ENCODE peak calls at places on chromosomes 6 and 20, in eight cellular contexts. Z is foreskin fibroblast, C is HL-60, D is fibroblast of lung, M is mucosa of descending colon, Y is dorsolateral prefrontal cortex, P is SK-N-SH, G is AG04449. R is an unnamed sample.

GRCh38 chr6:39803872-39804271 is 11.7 kb downstream of the DAAM2 start:
- DNase-seq in C (no peak), Z (no peak), G (no peak), D (no peak), P (no peak), M (no peak), Y (no peak), R (no peak)

GRCh38 chr20:19493794-19494495 is 264.1 kb upstream of the RIN2 start:
- DNase-seq in Y (no peak), C (no peak), Z (no peak), G (no peak), D (no peak), P (no peak), M (no peak), R (no peak)

GRCh38 chr6:41723178-41723935 is 12.1 kb downstream of the TFEB start:
- DNase-seq in Z (peak), G (peak), C (peak), D (peak), Y (peak), P (no peak), M (peak), R (peak)

GRCh38 chr6:106628658-106629102 is 618 bp downstream of the RTN4IP1 start:
- DNase-seq in C (peak), Z (no peak), P (no peak), D (no peak), G (no peak), Y (no peak), M (peak), R (no peak)

GRCh38 chr20:1894471-1894950 is 696 bp upstream of the SIRPA start:
- DNase-seq in D (peak), Y (peak), G (no peak), M (peak), Z (peak), P (peak), C (peak), R (peak)

GRCh38 chr20:8744228-8744844 is 324.6 kb upstream of the PLCB4 start:
- DNase-seq in M (no peak), P (no peak), Z (peak), C (no peak), G (no peak), Y (no peak), D (peak), R (peak)

GRCh38 chr20:11912013-11912663 is 5.6 kb upstream of the BTBD3 start:
- DNase-seq in M (peak), Y (no peak), P (peak), Z (peak), D (peak), G (no peak), C (peak), R (no peak)

GRCh38 chr20:44448753-44449546 is 26.7 kb upstream of the TTPAL start:
- DNase-seq in P (peak), M (peak), G (no peak), Y (no peak), D (no peak), C (no peak), Z (no peak), R (no peak)

GRCh38 chr6:170443151-170443662 is 109.9 kb downstream of the PSMB1 start:
- DNase-seq in P (peak), M (no peak), D (no peak), G (no peak), Z (no peak), C (no peak), Y (no peak), R (no peak)

GRCh38 chr20:58551631-58552030 is 36.4 kb upstream of the APCDD1L start:
- DNase-seq in C (no peak), P (no peak), M (no peak), Z (no peak), G (no peak), D (no peak), Y (no peak), R (no peak)

GRCh38 chr20:2557873-2558580 is 21.7 kb downstream of the TMC2 start:
- DNase-seq in M (no peak), P (no peak), Y (no peak), G (no peak), C (no peak), Z (no peak), D (no peak), R (no peak)

GRCh38 chr20:50537546-50538201 is 27.5 kb downstream of the PTPN1 start:
- DNase-seq in C (no peak), Y (no peak), Z (no peak), D (no peak), M (no peak), G (no peak), P (no peak), R (no peak)

GRCh38 chr6:56851104-56851503 is 103.8 kb upstream of the BEND6 start:
- DNase-seq in Z (peak), C (no peak), Y (no peak), G (no peak), D (peak), M (no peak), P (peak), R (peak)

GRCh38 chr6:41591859-41592502 is 45.8 kb downstream of the FOXP4 start:
- DNase-seq in Y (peak), M (peak), D (peak), G (no peak), P (peak), C (peak), Z (peak), R (peak)

GRCh38 chr6:132734694-132735236 is 20.9 kb upstream of the VNN1 start:
- DNase-seq in C (peak), M (no peak), P (no peak), Z (peak), Y (no peak), D (peak), G (no peak), R (no peak)

GRCh38 chr6:112909781-112910180 is 562.7 kb downstream of the RFPL4B start:
- DNase-seq in C (no peak), P (no peak), D (no peak), Y (no peak), M (no peak), Z (peak), G (no peak), R (no peak)

GRCh38 chr20:2865630-2866029 is 7.7 kb upstream of the PTPRA start:
- DNase-seq in M (no peak), P (no peak), G (no peak), Y (no peak), C (no peak), D (no peak), Z (no peak), R (no peak)

GRCh38 chr6:2434116-2434515 is 188.7 kb upstream of the GMDS start:
- DNase-seq in Z (no peak), G (no peak), C (no peak), P (no peak), Y (no peak), M (no peak), D (no peak), R (no peak)

GRCh38 chr20:20085071-20085470 is 32.7 kb downstream of the CFAP61 start:
- DNase-seq in C (no peak), P (no peak), G (no peak), Z (no peak), Y (no peak), D (no peak), M (no peak), R (no peak)

GRCh38 chr6:152669894-152670293 is 27.8 kb upstream of the MYCT1 start:
- DNase-seq in M (no peak), G (no peak), D (peak), C (no peak), Y (no peak), P (peak), Z (peak), R (peak)

GRCh38 chr6:153989989-153990388 is 49.1 kb upstream of the OPRM1 start:
- DNase-seq in G (no peak), P (no peak), D (no peak), Y (no peak), M (no peak), Z (no peak), C (no peak), R (no peak)

GRCh38 chr20:63659370-63659769 is 1.3 kb downstream of the RTEL1 start:
- DNase-seq in D (no peak), C (no peak), Z (no peak), Y (no peak), G (no peak), M (no peak), P (no peak), R (no peak)

GRCh38 chr20:50172347-50173013 is 18.1 kb upstream of the CEBPB start:
- DNase-seq in M (peak), Y (peak), G (no peak), P (no peak), Z (peak), D (peak), C (no peak), R (peak)

GRCh38 chr20:17841751-17842191 is 126.8 kb downstream of the SNX5 start:
- DNase-seq in D (peak), G (no peak), M (no peak), Y (no peak), C (no peak), Z (peak), P (no peak), R (peak)

GRCh38 chr20:43564993-43565757 is 6.3 kb downstream of the SGK2 start:
- DNase-seq in D (no peak), G (no peak), C (no peak), Y (peak), M (no peak), P (no peak), Z (no peak), R (no peak)

GRCh38 chr6:15401769-15402250 is 155.9 kb downstream of the JARID2 start:
- DNase-seq in D (no peak), Y (no peak), Z (no peak), M (no peak), G (no peak), P (no peak), C (no peak), R (no peak)

GRCh38 chr6:82712826-82713225 is 349.2 kb downstream of the TPBG start:
- DNase-seq in P (peak), D (peak), G (no peak), Z (no peak), M (no peak), C (no peak), Y (no peak), R (no peak)

GRCh38 chr6:16129623-16130243 is 847 bp downstream of the MYLIP start:
- DNase-seq in M (peak), G (no peak), D (peak), Z (peak), Y (peak), P (no peak), C (peak), R (peak)

DNA sequence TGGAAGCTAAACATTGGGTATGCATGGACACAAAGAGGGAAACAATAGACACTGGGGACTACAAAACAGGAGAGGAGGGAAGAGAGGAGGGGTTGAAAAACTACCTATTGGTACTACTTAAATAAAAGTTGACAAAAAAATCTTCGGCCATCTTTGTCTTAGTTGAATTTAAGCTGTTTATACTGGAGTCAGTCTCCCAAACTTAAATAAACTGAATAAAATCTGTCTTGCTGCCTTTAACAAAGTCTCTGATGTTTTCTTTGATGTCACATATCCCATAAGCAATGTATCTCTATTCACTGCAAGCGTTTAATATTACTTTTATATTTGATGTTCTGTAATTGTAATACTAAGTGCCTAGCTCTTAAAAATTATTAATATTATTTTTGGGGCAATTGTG is 409.2 kb upstream of the EPHA7 start:
- DNase-seq in C (no peak), D (no peak), Z (no peak), P (no peak), G (no peak), Y (no peak), M (no peak), R (no peak)
- H3K4me3 ChIP-seq in C (no peak), D (no peak), Z (no peak), P (no peak), G (no peak), Y (no peak), M (no peak), R (no peak)

GRCh38 chr6:99130897-99131873 is 183.4 kb upstream of the FBXL4 start:
- DNase-seq in Z (no peak), P (no peak), Y (no peak), C (no peak), M (no peak), G (no peak), D (no peak), R (no peak)
- TF ChIP-seq CTCF in Z (no peak), P (no peak), Y (no peak), C (no peak), M (no peak), G (no peak), D (no peak), R (no peak)

GRCh38 chr20:22579119-22579427 is 5.3 kb downstream of the FOXA2 start:
- DNase-seq in Z (no peak), D (no peak), P (no peak), C (no peak), Y (no peak), M (peak), G (no peak), R (no peak)

GRCh38 chr20:22576273-22576672 is 8.1 kb downstream of the FOXA2 start:
- DNase-seq in G (no peak), Y (no peak), P (no peak), C (no peak), M (no peak), Z (no peak), D (no peak), R (no peak)

GRCh38 chr20:22578221-22579118 is 5.9 kb downstream of the FOXA2 start:
- DNase-seq in D (no peak), C (no peak), Z (no peak), P (no peak), Y (no peak), M (peak), G (no peak), R (no peak)

GRCh38 chr20:22576733-22577514 is 7.4 kb downstream of the FOXA2 start:
- DNase-seq in G (no peak), Z (no peak), C (no peak), P (no peak), Y (no peak), M (no peak), D (no peak), R (no peak)

DNA sequence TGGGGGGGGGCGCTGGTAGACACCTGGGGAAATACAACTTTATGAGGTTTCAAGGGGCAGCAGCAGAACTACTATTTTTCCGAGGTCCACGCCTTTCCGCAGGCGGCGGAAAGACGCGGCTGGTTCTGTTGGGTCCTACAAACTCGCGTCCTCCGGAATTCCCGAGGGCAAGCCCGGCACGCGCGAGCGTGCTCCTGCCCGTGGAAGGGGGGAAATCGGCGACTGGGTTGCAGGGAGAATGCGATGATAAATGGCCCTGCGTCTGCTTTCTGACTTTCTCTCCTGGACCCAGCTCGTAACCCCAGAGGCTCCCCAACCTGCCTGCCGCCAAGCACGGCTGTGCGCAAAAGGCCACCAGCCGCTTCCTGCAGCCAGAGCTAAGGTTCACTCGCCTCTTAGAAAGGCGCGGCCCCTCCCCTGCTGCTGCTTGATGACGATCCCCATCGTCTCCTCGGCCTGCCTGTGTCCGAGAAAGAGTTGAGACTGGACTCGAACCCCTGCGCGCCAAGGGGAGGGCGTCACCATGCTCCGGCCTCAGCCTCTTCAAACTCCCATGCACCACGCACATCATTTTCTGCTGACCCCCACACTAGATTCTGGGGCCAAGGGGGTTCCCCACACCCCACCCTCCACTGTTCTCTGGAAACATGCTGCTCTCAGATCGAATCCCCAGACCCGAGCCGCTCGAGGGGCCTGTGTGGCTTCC is 6.7 kb downstream of the FOXA2 start:
- DNase-seq in Y (no peak), P (no peak), Z (no peak), G (no peak), D (no peak), C (no peak), M (peak), R (no peak)
- H3K4me3 ChIP-seq in Y (no peak), P (no peak), Z (no peak), G (no peak), D (no peak), C (no peak), M (no peak), R (no peak)

GRCh38 chr20:4263011-4263410 is 247.7 kb upstream of the RNF24 start:
- DNase-seq in G (no peak), C (no peak), P (no peak), Z (no peak), Y (no peak), M (no peak), D (no peak), R (no peak)

GRCh38 chr20:4260102-4260501 is 244.7 kb upstream of the RNF24 start:
- DNase-seq in P (no peak), G (no peak), C (no peak), D (no peak), Y (no peak), M (no peak), Z (no peak), R (no peak)

GRCh38 chr20:4266183-4266582 is 250.8 kb upstream of the RNF24 start:
- DNase-seq in Z (no peak), D (no peak), P (no peak), Y (no peak), M (no peak), C (no peak), G (no peak), R (no peak)

GRCh38 chr20:4256886-4257285 is 241.5 kb upstream of the RNF24 start:
- DNase-seq in D (no peak), P (no peak), M (no peak), C (no peak), Y (no peak), G (no peak), Z (peak), R (no peak)

GRCh38 chr20:4261333-4262284 is 246.3 kb upstream of the RNF24 start:
- DNase-seq in G (peak), C (no peak), Y (no peak), Z (peak), D (peak), P (no peak), M (no peak), R (peak)
- TF ChIP-seq CTCF in G (no peak), C (no peak), Y (no peak), Z (peak), D (no peak), P (peak), M (no peak), R (peak)

GRCh38 chr6:42748241-42748898 is 2.5 kb upstream of the TBCC start:
- DNase-seq in Y (no peak), G (no peak), D (peak), P (no peak), M (no peak), C (no peak), Z (peak), R (no peak)
- H3K4me3 ChIP-seq in Y (peak), G (no peak), D (no peak), P (no peak), M (no peak), C (no peak), Z (no peak), R (no peak)

GRCh38 chr6:34391711-34392496 is 565 bp downstream of the NUDT3 start:
- DNase-seq in M (peak), P (no peak), Y (peak), C (peak), Z (peak), D (peak), G (no peak), R (peak)

GRCh38 chr6:34393968-34394305 is 1.5 kb upstream of the NUDT3 start:
- DNase-seq in P (no peak), Y (no peak), M (no peak), Z (no peak), C (no peak), D (no peak), G (no peak), R (no peak)

GRCh38 chr6:34391023-34391485 is 1.4 kb downstream of the NUDT3 start:
- DNase-seq in M (peak), P (peak), D (peak), Y (no peak), Z (peak), C (peak), G (peak), R (peak)

GRCh38 chr6:34393191-34393967 is 910 bp upstream of the NUDT3 start:
- DNase-seq in C (peak), G (no peak), Z (no peak), P (no peak), M (peak), Y (no peak), D (no peak), R (no peak)

DNA sequence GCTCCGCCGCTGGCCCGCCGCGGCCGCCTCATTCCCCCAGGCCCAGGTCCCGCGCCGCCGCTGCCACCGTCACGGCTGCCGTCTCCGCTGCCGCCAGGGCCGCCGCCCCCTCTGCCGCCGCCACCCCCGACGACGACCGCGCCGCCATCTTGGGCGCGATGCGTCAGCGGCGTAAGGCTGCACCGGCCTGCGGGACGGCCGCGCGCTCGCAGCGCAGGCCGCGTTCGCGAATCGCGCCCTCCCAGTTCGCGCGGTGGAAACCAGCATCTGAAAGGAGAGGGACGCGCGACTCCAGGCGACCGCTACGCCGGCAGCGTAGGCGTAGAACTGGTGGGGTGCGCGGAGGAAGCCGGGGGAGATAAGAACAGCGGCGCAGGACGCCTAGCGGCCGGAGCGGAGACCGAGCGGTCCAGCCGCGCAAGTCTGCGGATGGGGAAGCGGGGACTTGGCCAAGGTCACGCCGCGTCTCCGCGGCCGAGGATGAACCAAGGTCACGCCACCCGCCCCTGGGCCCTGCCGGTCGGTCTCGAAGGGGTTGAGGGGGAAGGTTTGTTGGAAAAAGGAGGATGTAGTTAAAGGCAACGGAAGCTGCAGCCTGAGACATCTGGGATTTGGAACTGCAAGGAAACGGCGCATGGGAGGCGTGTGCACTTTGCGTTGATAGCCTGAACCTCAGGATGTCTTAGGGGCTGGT is at the start of gene NUDT3:
- DNase-seq in Z (peak), C (peak), Y (peak), P (peak), G (peak), M (peak), D (peak), R (peak)
- TF ChIP-seq CTCF in Z (peak), C (peak), Y (peak), P (peak), G (peak), M (peak), D (peak), R (peak)